ENCODE peak calls at places on chromosomes 7 and 10, in seven cellular contexts. V is AG04449, F is spleen, R is bronchial epithelial cell, K is HFF-Myc, I is AG09309, Z is thoracic aorta. L is an unnamed sample.

GRCh38 chr10:49056356-49056755 is 59.0 kb downstream of the VSTM4 start:
- DNase-seq in V (no peak), F (no peak), R (no peak), K (no peak), I (no peak), Z (no peak), L (no peak)

GRCh38 chr7:150717821-150718420 is 1.5 kb downstream of the GIMAP1 start:
- DNase-seq in V (no peak), F (no peak), R (no peak), K (no peak), I (no peak), Z (no peak), L (no peak)

GRCh38 chr10:86003201-86003621 is 363.4 kb downstream of the GRID1 start:
- DNase-seq in V (no peak), F (no peak), R (no peak), K (no peak), I (no peak), Z (no peak), L (no peak)

GRCh38 chr7:99326408-99326782 is 697 bp downstream of the ARPC1A start:
- DNase-seq in V (no peak), F (no peak), R (peak; percentile 4), K (no peak), I (no peak), Z (no peak), L (no peak)

GRCh38 chr7:130351664-130352015 is 7.0 kb downstream of the CPA5 start:
- DNase-seq in V (no peak), F (peak; percentile 74), R (no peak), K (no peak), I (no peak), Z (no peak), L (no peak)

GRCh38 chr7:94301024-94301588 is 93.6 kb upstream of the COL1A2 start:
- DNase-seq in V (no peak), F (no peak), R (peak; percentile 92), K (peak; percentile 90), I (peak; percentile 89), Z (peak; percentile 63), L (peak; percentile 88)

GRCh38 chr7:86326847-86327246 is 316.9 kb upstream of the GRM3 start:
- DNase-seq in V (no peak), F (no peak), R (no peak), K (no peak), I (no peak), Z (no peak), L (no peak)

GRCh38 chr10:55491712-55492111 is 690.7 kb upstream of the PCDH15 start:
- DNase-seq in V (no peak), F (no peak), R (no peak), K (no peak), I (no peak), Z (no peak), L (peak; percentile 2)

GRCh38 chr10:27744478-27745379 is 890 bp downstream of the MKX start:
- DNase-seq in V (no peak), F (peak; percentile 76), R (no peak), K (no peak), I (no peak), Z (no peak), L (no peak)

GRCh38 chr10:126082067-126082466 is 185.7 kb downstream of the FANK1 start:
- DNase-seq in V (no peak), F (no peak), R (no peak), K (no peak), I (no peak), Z (no peak), L (no peak)

GRCh38 chr10:126075009-126075408 is 178.6 kb downstream of the FANK1 start:
- DNase-seq in V (no peak), F (no peak), R (peak; percentile 99), K (no peak), I (no peak), Z (no peak), L (no peak)

GRCh38 chr10:126080303-126080825 is 184.0 kb downstream of the FANK1 start:
- DNase-seq in V (no peak), F (no peak), R (no peak), K (no peak), I (no peak), Z (no peak), L (no peak)

GRCh38 chr10:126084369-126084768 is 188.0 kb downstream of the FANK1 start:
- DNase-seq in V (no peak), F (no peak), R (no peak), K (no peak), I (no peak), Z (no peak), L (no peak)

GRCh38 chr10:126080879-126081331 is 184.5 kb downstream of the FANK1 start:
- DNase-seq in V (peak; percentile 67), F (no peak), R (no peak), K (no peak), I (no peak), Z (no peak), L (no peak)
- H3K4me3 ChIP-seq in V (peak overlapping the region; percentile 15), F (no peak overlapping the region), R (no peak overlapping the region), K (no peak overlapping the region), I (no peak overlapping the region), Z (peak overlapping the region; percentile 55), L (no peak overlapping the region)

GRCh38 chr7:19119372-19119771 is 1.9 kb upstream of the TWIST1 start:
- DNase-seq in V (no peak), F (no peak), R (no peak), K (no peak), I (no peak), Z (no peak), L (no peak)

GRCh38 chr7:19118896-19119301 is 1.5 kb upstream of the TWIST1 start:
- DNase-seq in V (no peak), F (no peak), R (no peak), K (no peak), I (no peak), Z (no peak), L (no peak)

GRCh38 chr7:19116121-19117080 is 1.0 kb downstream of the TWIST1 start:
- DNase-seq in V (no peak), F (peak; percentile 74), R (peak; percentile 11), K (no peak), I (no peak), Z (no peak), L (no peak)

GRCh38 chr7:19117081-19117869 is at the start of gene TWIST1:
- DNase-seq in V (peak; percentile 95), F (peak; percentile 72), R (no peak), K (peak; percentile 94), I (peak; percentile 96), Z (no peak), L (no peak)

DNA sequence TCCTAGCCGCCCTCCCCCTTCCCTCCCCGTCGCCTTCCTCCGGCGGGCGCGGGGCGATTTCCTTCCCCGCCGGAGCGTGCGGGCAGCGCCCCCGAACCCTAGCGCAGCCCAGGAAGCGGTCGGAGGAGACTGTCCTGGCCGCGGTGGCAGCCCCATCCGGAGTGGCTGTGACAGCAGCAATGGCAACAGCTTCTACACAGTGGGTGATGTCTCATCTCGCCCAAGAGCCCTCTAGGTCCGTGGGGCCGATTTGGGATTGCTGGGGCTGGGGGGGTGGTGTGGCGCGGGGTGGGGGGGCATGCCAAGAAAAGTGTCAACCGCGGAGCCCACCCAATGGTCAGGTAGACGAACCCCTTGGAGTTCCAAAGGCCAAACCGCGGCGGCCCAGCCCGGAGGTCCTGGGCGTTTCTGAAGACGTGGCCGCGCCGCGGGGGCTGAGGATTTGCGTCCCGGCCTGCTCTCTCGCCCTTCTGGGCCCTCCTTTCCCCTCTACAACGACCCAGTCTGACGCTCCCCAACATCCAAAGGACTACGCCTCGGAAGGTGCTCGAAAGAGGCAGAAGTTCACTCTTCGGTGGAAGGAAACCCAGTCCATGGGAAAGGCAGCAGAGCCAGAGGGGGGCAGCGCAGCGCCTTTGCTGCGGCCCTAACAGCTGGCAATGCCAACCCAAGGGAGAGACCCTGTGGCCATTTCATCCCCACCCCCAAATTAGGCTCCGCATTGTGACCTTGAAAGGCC is 603 bp upstream of the TWIST1 start:
- DNase-seq in V (no peak), F (peak; percentile 63), R (no peak), K (no peak), I (no peak), Z (no peak), L (no peak)
- TF ChIP-seq CTCF in V (peak; percentile 35), F (no peak), R (no peak), K (peak; percentile 23), I (peak; percentile 34), Z (no peak), L (peak; percentile 24)

GRCh38 chr7:20107582-20107981 is 109.6 kb downstream of the MACC1 start:
- DNase-seq in V (no peak), F (no peak), R (no peak), K (no peak), I (peak; percentile 49), Z (no peak), L (no peak)
- H3K4me3 ChIP-seq in V (no peak overlapping the region), F (no peak overlapping the region), R (no peak overlapping the region), K (no peak overlapping the region), I (no peak overlapping the region), Z (no peak overlapping the region), L (no peak overlapping the region)

DNA sequence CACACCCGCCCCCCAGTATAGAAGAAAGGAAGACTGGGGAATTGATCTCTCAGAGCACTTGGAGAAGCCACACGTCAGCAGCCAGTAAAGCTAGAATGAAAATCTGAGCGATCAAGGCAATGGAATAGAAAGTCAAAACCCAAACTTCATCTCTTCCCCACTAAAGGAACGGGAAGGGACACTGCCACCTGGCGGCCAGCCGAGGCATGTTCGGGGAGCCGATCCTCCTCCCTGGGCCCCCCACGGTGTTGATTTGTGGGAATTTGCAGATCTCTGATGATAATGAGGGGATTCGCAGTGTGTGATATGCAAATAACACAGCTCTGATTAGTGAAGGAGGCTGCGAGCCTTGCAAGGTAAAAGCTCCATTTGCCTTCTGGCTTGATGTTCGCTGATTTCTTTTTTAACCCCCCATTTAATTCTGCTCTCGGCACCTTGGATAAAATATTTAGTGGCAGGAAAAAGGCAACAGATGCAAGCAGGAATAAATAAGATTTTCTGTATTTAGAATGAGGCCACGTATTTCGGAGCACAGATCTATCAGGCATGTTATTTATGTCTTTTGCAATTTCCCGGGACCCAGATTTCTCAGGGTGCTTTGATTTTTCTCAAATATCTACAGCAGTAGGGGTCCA is 258.6 kb downstream of the PAXIP1 start:
- DNase-seq in V (no peak), F (no peak), R (no peak), K (no peak), I (no peak), Z (no peak), L (no peak)
- TF ChIP-seq CTCF in V (peak; percentile 13), F (no peak), R (peak; percentile 39), K (peak; percentile 72), I (peak; percentile 49), Z (peak; percentile 10), L (peak; percentile 66)

GRCh38 chr10:88952647-88953111 is at the start of gene ACTA2:
- DNase-seq in V (peak; percentile 92), F (no peak), R (no peak), K (no peak), I (no peak), Z (peak; percentile 43), L (no peak)
- H3K4me3 ChIP-seq in V (peak within 1 kb of the TSS; percentile 74), F (peak within 1 kb of the TSS; percentile 40), R (no peak within 1 kb of the TSS), K (no peak within 1 kb of the TSS), I (no peak within 1 kb of the TSS), Z (peak within 1 kb of the TSS; percentile 95), L (peak within 1 kb of the TSS; percentile 7)